ENCODE peak calls at places on chromosomes 3 and 15, in ten cellular contexts. One of them, this sample, is unnamed.
A peak's percentile ranks its signal among the peaks of the same experiment; 100 is the strongest.

GRCh38 chr15:85792872-85793621 is 1.7 kb downstream of the KLHL25 start:
- DNase-seq in activated CD8-positive, alpha-beta memory T cell treated with anti-CD3 and anti-CD28 coated beads, Interleukin-2, amount 50 U/mL, for 48 hours: no peak
- DNase-seq in sciatic nerve: no peak
- DNase-seq in T-helper 2 cell: peak; percentile 15
- DNase-seq in cardiac muscle cell: no peak
- DNase-seq in NCI-H1105 treated with DMSO at 0.1 percent for 48 hours: no peak
- DNase-seq in non-pigmented ciliary epithelial cell: no peak
- DNase-seq in neural crest cell: no peak
- DNase-seq in left ventricle myocardium superior: no peak
- DNase-seq in GDM1: no peak
- DNase-seq in this sample: no peak

GRCh38 chr3:112759681-112760080 is 87.0 kb downstream of the CD200R1L start:
- DNase-seq in activated CD8-positive, alpha-beta memory T cell treated with anti-CD3 and anti-CD28 coated beads, Interleukin-2, amount 50 U/mL, for 48 hours: no peak
- DNase-seq in sciatic nerve: no peak
- DNase-seq in T-helper 2 cell: no peak
- DNase-seq in cardiac muscle cell: no peak
- DNase-seq in NCI-H1105 treated with DMSO at 0.1 percent for 48 hours: no peak
- DNase-seq in non-pigmented ciliary epithelial cell: no peak
- DNase-seq in neural crest cell: no peak
- DNase-seq in left ventricle myocardium superior: no peak
- DNase-seq in GDM1: no peak
- DNase-seq in this sample: no peak

GRCh38 chr3:194136519-194137313 is 768 bp downstream of the HES1 start:
- DNase-seq in activated CD8-positive, alpha-beta memory T cell treated with anti-CD3 and anti-CD28 coated beads, Interleukin-2, amount 50 U/mL, for 48 hours: peak; percentile 66
- DNase-seq in sciatic nerve: peak; percentile 75
- DNase-seq in T-helper 2 cell: no peak
- DNase-seq in cardiac muscle cell: peak; percentile 91
- DNase-seq in NCI-H1105 treated with DMSO at 0.1 percent for 48 hours: peak; percentile 65
- DNase-seq in non-pigmented ciliary epithelial cell: no peak
- DNase-seq in neural crest cell: peak; percentile 36
- DNase-seq in left ventricle myocardium superior: peak; percentile 68
- DNase-seq in GDM1: no peak
- DNase-seq in this sample: peak; percentile 91

GRCh38 chr15:79678032-79678701 is 218.6 kb downstream of the MTHFS start:
- DNase-seq in activated CD8-positive, alpha-beta memory T cell treated with anti-CD3 and anti-CD28 coated beads, Interleukin-2, amount 50 U/mL, for 48 hours: no peak
- DNase-seq in sciatic nerve: no peak
- DNase-seq in T-helper 2 cell: no peak
- DNase-seq in cardiac muscle cell: no peak
- DNase-seq in NCI-H1105 treated with DMSO at 0.1 percent for 48 hours: no peak
- DNase-seq in non-pigmented ciliary epithelial cell: no peak
- DNase-seq in neural crest cell: no peak
- DNase-seq in left ventricle myocardium superior: no peak
- DNase-seq in GDM1: no peak
- DNase-seq in this sample: no peak

GRCh38 chr3:135056733-135057310 is 261.8 kb downstream of the EPHB1 start:
- DNase-seq in activated CD8-positive, alpha-beta memory T cell treated with anti-CD3 and anti-CD28 coated beads, Interleukin-2, amount 50 U/mL, for 48 hours: no peak
- DNase-seq in sciatic nerve: no peak
- DNase-seq in T-helper 2 cell: no peak
- DNase-seq in cardiac muscle cell: no peak
- DNase-seq in NCI-H1105 treated with DMSO at 0.1 percent for 48 hours: no peak
- DNase-seq in non-pigmented ciliary epithelial cell: no peak
- DNase-seq in neural crest cell: no peak
- DNase-seq in left ventricle myocardium superior: no peak
- DNase-seq in GDM1: no peak
- DNase-seq in this sample: no peak

GRCh38 chr3:169657351-169658124 is 6.0 kb downstream of the MECOM start:
- DNase-seq in activated CD8-positive, alpha-beta memory T cell treated with anti-CD3 and anti-CD28 coated beads, Interleukin-2, amount 50 U/mL, for 48 hours: no peak
- DNase-seq in sciatic nerve: no peak
- DNase-seq in T-helper 2 cell: no peak
- DNase-seq in cardiac muscle cell: peak; percentile 30
- DNase-seq in NCI-H1105 treated with DMSO at 0.1 percent for 48 hours: peak; percentile 99
- DNase-seq in non-pigmented ciliary epithelial cell: no peak
- DNase-seq in neural crest cell: no peak
- DNase-seq in left ventricle myocardium superior: no peak
- DNase-seq in GDM1: no peak
- DNase-seq in this sample: no peak

GRCh38 chr3:141379250-141379872 is 11.1 kb downstream of the ZBTB38 start:
- DNase-seq in activated CD8-positive, alpha-beta memory T cell treated with anti-CD3 and anti-CD28 coated beads, Interleukin-2, amount 50 U/mL, for 48 hours: no peak
- DNase-seq in sciatic nerve: no peak
- DNase-seq in T-helper 2 cell: no peak
- DNase-seq in cardiac muscle cell: no peak
- DNase-seq in NCI-H1105 treated with DMSO at 0.1 percent for 48 hours: no peak
- DNase-seq in non-pigmented ciliary epithelial cell: no peak
- DNase-seq in neural crest cell: no peak
- DNase-seq in left ventricle myocardium superior: no peak
- DNase-seq in GDM1: no peak
- DNase-seq in this sample: no peak

GRCh38 chr15:35120173-35120572 is 35.1 kb upstream of the NANOGP8 start:
- DNase-seq in activated CD8-positive, alpha-beta memory T cell treated with anti-CD3 and anti-CD28 coated beads, Interleukin-2, amount 50 U/mL, for 48 hours: no peak
- DNase-seq in sciatic nerve: no peak
- DNase-seq in T-helper 2 cell: no peak
- DNase-seq in cardiac muscle cell: no peak
- DNase-seq in NCI-H1105 treated with DMSO at 0.1 percent for 48 hours: no peak
- DNase-seq in non-pigmented ciliary epithelial cell: no peak
- DNase-seq in neural crest cell: no peak
- DNase-seq in left ventricle myocardium superior: no peak
- DNase-seq in GDM1: no peak
- DNase-seq in this sample: no peak

GRCh38 chr15:48695088-48695834 is 49.8 kb upstream of the FBN1 start:
- DNase-seq in activated CD8-positive, alpha-beta memory T cell treated with anti-CD3 and anti-CD28 coated beads, Interleukin-2, amount 50 U/mL, for 48 hours: no peak
- DNase-seq in sciatic nerve: no peak
- DNase-seq in T-helper 2 cell: no peak
- DNase-seq in cardiac muscle cell: peak; percentile 78
- DNase-seq in NCI-H1105 treated with DMSO at 0.1 percent for 48 hours: no peak
- DNase-seq in non-pigmented ciliary epithelial cell: peak; percentile 91
- DNase-seq in neural crest cell: no peak
- DNase-seq in left ventricle myocardium superior: no peak
- DNase-seq in GDM1: no peak
- DNase-seq in this sample: no peak

GRCh38 chr3:195148553-195148952 is 122.4 kb downstream of the XXYLT1 start:
- DNase-seq in activated CD8-positive, alpha-beta memory T cell treated with anti-CD3 and anti-CD28 coated beads, Interleukin-2, amount 50 U/mL, for 48 hours: no peak
- DNase-seq in sciatic nerve: no peak
- DNase-seq in T-helper 2 cell: no peak
- DNase-seq in cardiac muscle cell: no peak
- DNase-seq in NCI-H1105 treated with DMSO at 0.1 percent for 48 hours: no peak
- DNase-seq in non-pigmented ciliary epithelial cell: no peak
- DNase-seq in neural crest cell: no peak
- DNase-seq in left ventricle myocardium superior: no peak
- DNase-seq in GDM1: no peak
- DNase-seq in this sample: no peak

GRCh38 chr15:39657714-39658113 is 76.8 kb downstream of the THBS1 start:
- DNase-seq in activated CD8-positive, alpha-beta memory T cell treated with anti-CD3 and anti-CD28 coated beads, Interleukin-2, amount 50 U/mL, for 48 hours: no peak
- DNase-seq in sciatic nerve: no peak
- DNase-seq in T-helper 2 cell: no peak
- DNase-seq in cardiac muscle cell: peak; percentile 67
- DNase-seq in NCI-H1105 treated with DMSO at 0.1 percent for 48 hours: no peak
- DNase-seq in non-pigmented ciliary epithelial cell: no peak
- DNase-seq in neural crest cell: no peak
- DNase-seq in left ventricle myocardium superior: no peak
- DNase-seq in GDM1: no peak
- DNase-seq in this sample: no peak

GRCh38 chr15:91338763-91339162 is 238.7 kb downstream of the SV2B start:
- DNase-seq in activated CD8-positive, alpha-beta memory T cell treated with anti-CD3 and anti-CD28 coated beads, Interleukin-2, amount 50 U/mL, for 48 hours: no peak
- DNase-seq in sciatic nerve: no peak
- DNase-seq in T-helper 2 cell: no peak
- DNase-seq in cardiac muscle cell: peak; percentile 29
- DNase-seq in NCI-H1105 treated with DMSO at 0.1 percent for 48 hours: no peak
- DNase-seq in non-pigmented ciliary epithelial cell: peak; percentile 9
- DNase-seq in neural crest cell: peak; percentile 32
- DNase-seq in left ventricle myocardium superior: no peak
- DNase-seq in GDM1: no peak
- DNase-seq in this sample: no peak

GRCh38 chr3:126751611-126752302 is 47.7 kb downstream of the CHCHD6 start:
- DNase-seq in activated CD8-positive, alpha-beta memory T cell treated with anti-CD3 and anti-CD28 coated beads, Interleukin-2, amount 50 U/mL, for 48 hours: no peak
- DNase-seq in sciatic nerve: no peak
- DNase-seq in T-helper 2 cell: no peak
- DNase-seq in cardiac muscle cell: no peak
- DNase-seq in NCI-H1105 treated with DMSO at 0.1 percent for 48 hours: no peak
- DNase-seq in non-pigmented ciliary epithelial cell: no peak
- DNase-seq in neural crest cell: no peak
- DNase-seq in left ventricle myocardium superior: no peak
- DNase-seq in GDM1: no peak
- DNase-seq in this sample: no peak

GRCh38 chr15:52288051-52288942 is 7.3 kb downstream of the MYO5C start:
- DNase-seq in activated CD8-positive, alpha-beta memory T cell treated with anti-CD3 and anti-CD28 coated beads, Interleukin-2, amount 50 U/mL, for 48 hours: no peak
- DNase-seq in sciatic nerve: no peak
- DNase-seq in T-helper 2 cell: no peak
- DNase-seq in cardiac muscle cell: peak; percentile 3
- DNase-seq in NCI-H1105 treated with DMSO at 0.1 percent for 48 hours: no peak
- DNase-seq in non-pigmented ciliary epithelial cell: peak; percentile 10
- DNase-seq in neural crest cell: no peak
- DNase-seq in left ventricle myocardium superior: no peak
- DNase-seq in GDM1: no peak
- DNase-seq in this sample: no peak

GRCh38 chr15:59300618-59301139 is 72.0 kb downstream of the MYO1E start:
- DNase-seq in activated CD8-positive, alpha-beta memory T cell treated with anti-CD3 and anti-CD28 coated beads, Interleukin-2, amount 50 U/mL, for 48 hours: no peak
- DNase-seq in sciatic nerve: peak; percentile 72
- DNase-seq in T-helper 2 cell: no peak
- DNase-seq in cardiac muscle cell: peak; percentile 58
- DNase-seq in NCI-H1105 treated with DMSO at 0.1 percent for 48 hours: peak; percentile 27
- DNase-seq in non-pigmented ciliary epithelial cell: no peak
- DNase-seq in neural crest cell: no peak
- DNase-seq in left ventricle myocardium superior: peak; percentile 34
- DNase-seq in GDM1: no peak
- DNase-seq in this sample: no peak

GRCh38 chr3:25910997-25911396 is 121.1 kb downstream of the OXSM start:
- DNase-seq in activated CD8-positive, alpha-beta memory T cell treated with anti-CD3 and anti-CD28 coated beads, Interleukin-2, amount 50 U/mL, for 48 hours: peak; percentile 71
- DNase-seq in sciatic nerve: no peak
- DNase-seq in T-helper 2 cell: no peak
- DNase-seq in cardiac muscle cell: peak; percentile 25
- DNase-seq in NCI-H1105 treated with DMSO at 0.1 percent for 48 hours: no peak
- DNase-seq in non-pigmented ciliary epithelial cell: no peak
- DNase-seq in neural crest cell: peak; percentile 18
- DNase-seq in left ventricle myocardium superior: no peak
- DNase-seq in GDM1: no peak
- DNase-seq in this sample: no peak

GRCh38 chr15:101028772-101029438 is 109.7 kb downstream of the LRRK1 start:
- DNase-seq in activated CD8-positive, alpha-beta memory T cell treated with anti-CD3 and anti-CD28 coated beads, Interleukin-2, amount 50 U/mL, for 48 hours: peak; percentile 29
- DNase-seq in sciatic nerve: peak; percentile 51
- DNase-seq in T-helper 2 cell: no peak
- DNase-seq in cardiac muscle cell: no peak
- DNase-seq in NCI-H1105 treated with DMSO at 0.1 percent for 48 hours: no peak
- DNase-seq in non-pigmented ciliary epithelial cell: no peak
- DNase-seq in neural crest cell: no peak
- DNase-seq in left ventricle myocardium superior: peak; percentile 22
- DNase-seq in GDM1: no peak
- DNase-seq in this sample: peak; percentile 48

GRCh38 chr3:194879991-194880939 is 194.6 kb downstream of the FAM43A start:
- DNase-seq in activated CD8-positive, alpha-beta memory T cell treated with anti-CD3 and anti-CD28 coated beads, Interleukin-2, amount 50 U/mL, for 48 hours: no peak
- DNase-seq in sciatic nerve: peak; percentile 76
- DNase-seq in T-helper 2 cell: no peak
- DNase-seq in cardiac muscle cell: peak; percentile 88
- DNase-seq in NCI-H1105 treated with DMSO at 0.1 percent for 48 hours: no peak
- DNase-seq in non-pigmented ciliary epithelial cell: no peak
- DNase-seq in neural crest cell: no peak
- DNase-seq in left ventricle myocardium superior: peak; percentile 81
- DNase-seq in GDM1: peak; percentile 72
- DNase-seq in this sample: no peak

GRCh38 chr3:46449755-46450552 is 14.8 kb downstream of the LTF start:
- DNase-seq in activated CD8-positive, alpha-beta memory T cell treated with anti-CD3 and anti-CD28 coated beads, Interleukin-2, amount 50 U/mL, for 48 hours: no peak
- DNase-seq in sciatic nerve: no peak
- DNase-seq in T-helper 2 cell: no peak
- DNase-seq in cardiac muscle cell: peak; percentile 9
- DNase-seq in NCI-H1105 treated with DMSO at 0.1 percent for 48 hours: no peak
- DNase-seq in non-pigmented ciliary epithelial cell: no peak
- DNase-seq in neural crest cell: no peak
- DNase-seq in left ventricle myocardium superior: no peak
- DNase-seq in GDM1: no peak
- DNase-seq in this sample: no peak

GRCh38 chr3:192564611-192565010 is 162.7 kb downstream of the FGF12 start:
- DNase-seq in activated CD8-positive, alpha-beta memory T cell treated with anti-CD3 and anti-CD28 coated beads, Interleukin-2, amount 50 U/mL, for 48 hours: no peak
- DNase-seq in sciatic nerve: no peak
- DNase-seq in T-helper 2 cell: no peak
- DNase-seq in cardiac muscle cell: peak; percentile 2
- DNase-seq in NCI-H1105 treated with DMSO at 0.1 percent for 48 hours: no peak
- DNase-seq in non-pigmented ciliary epithelial cell: no peak
- DNase-seq in neural crest cell: no peak
- DNase-seq in left ventricle myocardium superior: no peak
- DNase-seq in GDM1: no peak
- DNase-seq in this sample: no peak

GRCh38 chr3:77370413-77370812 is 330.5 kb downstream of the ROBO2 start:
- DNase-seq in activated CD8-positive, alpha-beta memory T cell treated with anti-CD3 and anti-CD28 coated beads, Interleukin-2, amount 50 U/mL, for 48 hours: no peak
- DNase-seq in sciatic nerve: no peak
- DNase-seq in T-helper 2 cell: no peak
- DNase-seq in cardiac muscle cell: peak; percentile 8
- DNase-seq in NCI-H1105 treated with DMSO at 0.1 percent for 48 hours: peak; percentile 6
- DNase-seq in non-pigmented ciliary epithelial cell: peak; percentile 41
- DNase-seq in neural crest cell: no peak
- DNase-seq in left ventricle myocardium superior: peak; percentile 29
- DNase-seq in GDM1: no peak
- DNase-seq in this sample: no peak

GRCh38 chr3:180961087-180961486 is 28.4 kb downstream of the DNAJC19 start:
- DNase-seq in activated CD8-positive, alpha-beta memory T cell treated with anti-CD3 and anti-CD28 coated beads, Interleukin-2, amount 50 U/mL, for 48 hours: no peak
- DNase-seq in sciatic nerve: no peak
- DNase-seq in T-helper 2 cell: no peak
- DNase-seq in cardiac muscle cell: no peak
- DNase-seq in NCI-H1105 treated with DMSO at 0.1 percent for 48 hours: no peak
- DNase-seq in non-pigmented ciliary epithelial cell: no peak
- DNase-seq in neural crest cell: no peak
- DNase-seq in left ventricle myocardium superior: no peak
- DNase-seq in GDM1: no peak
- DNase-seq in this sample: no peak

GRCh38 chr3:125357032-125357658 is 18.0 kb downstream of the ZNF148 start:
- DNase-seq in activated CD8-positive, alpha-beta memory T cell treated with anti-CD3 and anti-CD28 coated beads, Interleukin-2, amount 50 U/mL, for 48 hours: peak; percentile 76
- DNase-seq in sciatic nerve: peak; percentile 70
- DNase-seq in T-helper 2 cell: no peak
- DNase-seq in cardiac muscle cell: peak; percentile 44
- DNase-seq in NCI-H1105 treated with DMSO at 0.1 percent for 48 hours: peak; percentile 55
- DNase-seq in non-pigmented ciliary epithelial cell: no peak
- DNase-seq in neural crest cell: no peak
- DNase-seq in left ventricle myocardium superior: peak; percentile 74
- DNase-seq in GDM1: peak; percentile 60
- DNase-seq in this sample: peak; percentile 79

GRCh38 chr3:67515778-67516177 is 138.6 kb downstream of the SUCLG2 start:
- DNase-seq in activated CD8-positive, alpha-beta memory T cell treated with anti-CD3 and anti-CD28 coated beads, Interleukin-2, amount 50 U/mL, for 48 hours: no peak
- DNase-seq in sciatic nerve: no peak
- DNase-seq in T-helper 2 cell: no peak
- DNase-seq in cardiac muscle cell: peak; percentile 35
- DNase-seq in NCI-H1105 treated with DMSO at 0.1 percent for 48 hours: no peak
- DNase-seq in non-pigmented ciliary epithelial cell: no peak
- DNase-seq in neural crest cell: no peak
- DNase-seq in left ventricle myocardium superior: no peak
- DNase-seq in GDM1: no peak
- DNase-seq in this sample: no peak

GRCh38 chr3:178709047-178709446 is 172.8 kb downstream of the KCNMB2 start:
- DNase-seq in activated CD8-positive, alpha-beta memory T cell treated with anti-CD3 and anti-CD28 coated beads, Interleukin-2, amount 50 U/mL, for 48 hours: no peak
- DNase-seq in sciatic nerve: no peak
- DNase-seq in T-helper 2 cell: no peak
- DNase-seq in cardiac muscle cell: peak; percentile 5
- DNase-seq in NCI-H1105 treated with DMSO at 0.1 percent for 48 hours: no peak
- DNase-seq in non-pigmented ciliary epithelial cell: no peak
- DNase-seq in neural crest cell: no peak
- DNase-seq in left ventricle myocardium superior: no peak
- DNase-seq in GDM1: no peak
- DNase-seq in this sample: no peak

GRCh38 chr3:142999881-143000280 is 1.5 kb upstream of the U2SURP start:
- DNase-seq in activated CD8-positive, alpha-beta memory T cell treated with anti-CD3 and anti-CD28 coated beads, Interleukin-2, amount 50 U/mL, for 48 hours: no peak
- DNase-seq in sciatic nerve: no peak
- DNase-seq in T-helper 2 cell: no peak
- DNase-seq in cardiac muscle cell: no peak
- DNase-seq in NCI-H1105 treated with DMSO at 0.1 percent for 48 hours: no peak
- DNase-seq in non-pigmented ciliary epithelial cell: no peak
- DNase-seq in neural crest cell: no peak
- DNase-seq in left ventricle myocardium superior: no peak
- DNase-seq in GDM1: no peak
- DNase-seq in this sample: no peak

This sample was measured in sigmoid colon.